ENCODE peak calls at places on chromosomes 16 and 17, in seven cellular contexts. One of them, this sample, is unnamed.

GRCh38 chr17:46169913-46170312 is 23.3 kb downstream of the KANSL1 start:
- DNase-seq in stimulated activated CD4-positive, alpha-beta T cell treated with anti-CD3 and anti-CD28 coated beads, Interleukin-1b, Interleukin-23, amount 100 ng/mL, for 24 hours: no peak
- DNase-seq in K562: no peak
- DNase-seq in HCEC 1CT: no peak
- DNase-seq in GM06990: no peak
- DNase-seq in HEK293T: no peak
- DNase-seq in gastrocnemius medialis: no peak
- DNase-seq in this sample: no peak

GRCh38 chr17:40121191-40121885 is 433 bp upstream of the MSL1 start:
- DNase-seq in HEK293T: peak
- DNase-seq in gastrocnemius medialis: no peak
- DNase-seq in K562: peak
- DNase-seq in GM06990: peak
- DNase-seq in HCEC 1CT: peak
- DNase-seq in stimulated activated CD4-positive, alpha-beta T cell treated with anti-CD3 and anti-CD28 coated beads, Interleukin-1b, Interleukin-23, amount 100 ng/mL, for 24 hours: no peak
- DNase-seq in this sample: peak

GRCh38 chr17:77527394-77527793 is 386.6 kb downstream of the SEC14L1 start:
- DNase-seq in K562: no peak
- DNase-seq in gastrocnemius medialis: no peak
- DNase-seq in stimulated activated CD4-positive, alpha-beta T cell treated with anti-CD3 and anti-CD28 coated beads, Interleukin-1b, Interleukin-23, amount 100 ng/mL, for 24 hours: no peak
- DNase-seq in HCEC 1CT: no peak
- DNase-seq in HEK293T: no peak
- DNase-seq in GM06990: no peak
- DNase-seq in this sample: no peak

GRCh38 chr17:61335845-61336655 is 63.6 kb upstream of the TBX2 start:
- DNase-seq in HEK293T: peak
- DNase-seq in K562: no peak
- DNase-seq in gastrocnemius medialis: no peak
- DNase-seq in GM06990: no peak
- DNase-seq in HCEC 1CT: no peak
- DNase-seq in stimulated activated CD4-positive, alpha-beta T cell treated with anti-CD3 and anti-CD28 coated beads, Interleukin-1b, Interleukin-23, amount 100 ng/mL, for 24 hours: no peak
- DNase-seq in this sample: peak

GRCh38 chr17:49521521-49522185 is 26.6 kb downstream of the NGFR start:
- DNase-seq in stimulated activated CD4-positive, alpha-beta T cell treated with anti-CD3 and anti-CD28 coated beads, Interleukin-1b, Interleukin-23, amount 100 ng/mL, for 24 hours: no peak
- DNase-seq in HEK293T: no peak
- DNase-seq in HCEC 1CT: no peak
- DNase-seq in gastrocnemius medialis: no peak
- DNase-seq in GM06990: no peak
- DNase-seq in K562: no peak
- DNase-seq in this sample: no peak

GRCh38 chr17:1649844-1650409 is at the start of gene RILP:
- DNase-seq in HEK293T: no peak
- DNase-seq in GM06990: no peak
- DNase-seq in gastrocnemius medialis: peak
- DNase-seq in K562: peak
- DNase-seq in HCEC 1CT: no peak
- DNase-seq in stimulated activated CD4-positive, alpha-beta T cell treated with anti-CD3 and anti-CD28 coated beads, Interleukin-1b, Interleukin-23, amount 100 ng/mL, for 24 hours: no peak
- DNase-seq in this sample: no peak

GRCh38 chr17:7589891-7590611 is at the start of gene SOX15:
- DNase-seq in gastrocnemius medialis: no peak
- DNase-seq in HEK293T: no peak
- DNase-seq in K562: no peak
- DNase-seq in GM06990: no peak
- DNase-seq in HCEC 1CT: peak
- DNase-seq in stimulated activated CD4-positive, alpha-beta T cell treated with anti-CD3 and anti-CD28 coated beads, Interleukin-1b, Interleukin-23, amount 100 ng/mL, for 24 hours: no peak
- DNase-seq in this sample: peak

GRCh38 chr17:62093188-62094155 is 28.4 kb upstream of the MED13 start:
- DNase-seq in HEK293T: no peak
- DNase-seq in HCEC 1CT: peak
- DNase-seq in K562: no peak
- DNase-seq in GM06990: peak
- DNase-seq in stimulated activated CD4-positive, alpha-beta T cell treated with anti-CD3 and anti-CD28 coated beads, Interleukin-1b, Interleukin-23, amount 100 ng/mL, for 24 hours: no peak
- DNase-seq in gastrocnemius medialis: no peak
- DNase-seq in this sample: peak

GRCh38 chr16:81324808-81325207 is 10.0 kb downstream of the GAN start:
- DNase-seq in GM06990: no peak
- DNase-seq in gastrocnemius medialis: no peak
- DNase-seq in HEK293T: no peak
- DNase-seq in stimulated activated CD4-positive, alpha-beta T cell treated with anti-CD3 and anti-CD28 coated beads, Interleukin-1b, Interleukin-23, amount 100 ng/mL, for 24 hours: no peak
- DNase-seq in K562: no peak
- DNase-seq in HCEC 1CT: peak
- DNase-seq in this sample: no peak

GRCh38 chr16:30122621-30123160 is 329 bp downstream of the MAPK3 start:
- DNase-seq in HCEC 1CT: no peak
- DNase-seq in K562: no peak
- DNase-seq in stimulated activated CD4-positive, alpha-beta T cell treated with anti-CD3 and anti-CD28 coated beads, Interleukin-1b, Interleukin-23, amount 100 ng/mL, for 24 hours: no peak
- DNase-seq in HEK293T: no peak
- DNase-seq in gastrocnemius medialis: no peak
- DNase-seq in GM06990: no peak
- DNase-seq in this sample: no peak

GRCh38 chr17:81254955-81255717 is 16.0 kb downstream of the NDUFAF8 start:
- DNase-seq in HCEC 1CT: peak
- DNase-seq in HEK293T: peak
- DNase-seq in gastrocnemius medialis: peak
- DNase-seq in K562: peak
- DNase-seq in stimulated activated CD4-positive, alpha-beta T cell treated with anti-CD3 and anti-CD28 coated beads, Interleukin-1b, Interleukin-23, amount 100 ng/mL, for 24 hours: no peak
- DNase-seq in GM06990: no peak
- DNase-seq in this sample: peak

GRCh38 chr17:77258638-77259037 is 117.9 kb downstream of the SEC14L1 start:
- DNase-seq in gastrocnemius medialis: no peak
- DNase-seq in K562: no peak
- DNase-seq in HCEC 1CT: no peak
- DNase-seq in GM06990: no peak
- DNase-seq in HEK293T: no peak
- DNase-seq in stimulated activated CD4-positive, alpha-beta T cell treated with anti-CD3 and anti-CD28 coated beads, Interleukin-1b, Interleukin-23, amount 100 ng/mL, for 24 hours: no peak
- DNase-seq in this sample: no peak

GRCh38 chr17:64343071-64343774 is 47.4 kb downstream of the PECAM1 start:
- DNase-seq in GM06990: no peak
- DNase-seq in stimulated activated CD4-positive, alpha-beta T cell treated with anti-CD3 and anti-CD28 coated beads, Interleukin-1b, Interleukin-23, amount 100 ng/mL, for 24 hours: no peak
- DNase-seq in HCEC 1CT: no peak
- DNase-seq in gastrocnemius medialis: no peak
- DNase-seq in HEK293T: no peak
- DNase-seq in K562: no peak
- DNase-seq in this sample: no peak

GRCh38 chr17:50013079-50013478 is 18.1 kb upstream of the DLX3 start:
- DNase-seq in K562: no peak
- DNase-seq in stimulated activated CD4-positive, alpha-beta T cell treated with anti-CD3 and anti-CD28 coated beads, Interleukin-1b, Interleukin-23, amount 100 ng/mL, for 24 hours: no peak
- DNase-seq in gastrocnemius medialis: no peak
- DNase-seq in GM06990: no peak
- DNase-seq in HCEC 1CT: no peak
- DNase-seq in HEK293T: no peak
- DNase-seq in this sample: no peak

GRCh38 chr17:50329716-50330115 is 16.2 kb upstream of the XYLT2 start:
- DNase-seq in HEK293T: no peak
- DNase-seq in gastrocnemius medialis: no peak
- DNase-seq in K562: no peak
- DNase-seq in stimulated activated CD4-positive, alpha-beta T cell treated with anti-CD3 and anti-CD28 coated beads, Interleukin-1b, Interleukin-23, amount 100 ng/mL, for 24 hours: no peak
- DNase-seq in HCEC 1CT: no peak
- DNase-seq in GM06990: no peak
- DNase-seq in this sample: no peak

GRCh38 chr16:25108054-25108453 is 3.5 kb upstream of the LCMT1 start:
- DNase-seq in HEK293T: no peak
- DNase-seq in stimulated activated CD4-positive, alpha-beta T cell treated with anti-CD3 and anti-CD28 coated beads, Interleukin-1b, Interleukin-23, amount 100 ng/mL, for 24 hours: no peak
- DNase-seq in K562: peak
- DNase-seq in gastrocnemius medialis: no peak
- DNase-seq in HCEC 1CT: no peak
- DNase-seq in GM06990: peak
- DNase-seq in this sample: no peak

GRCh38 chr17:82875418-82875856 is 35.6 kb upstream of the ZNF750 start:
- DNase-seq in gastrocnemius medialis: no peak
- DNase-seq in stimulated activated CD4-positive, alpha-beta T cell treated with anti-CD3 and anti-CD28 coated beads, Interleukin-1b, Interleukin-23, amount 100 ng/mL, for 24 hours: no peak
- DNase-seq in GM06990: no peak
- DNase-seq in HEK293T: no peak
- DNase-seq in K562: no peak
- DNase-seq in HCEC 1CT: no peak
- DNase-seq in this sample: no peak

GRCh38 chr17:54353789-54354525 is 531.2 kb downstream of the KIF2B start:
- DNase-seq in stimulated activated CD4-positive, alpha-beta T cell treated with anti-CD3 and anti-CD28 coated beads, Interleukin-1b, Interleukin-23, amount 100 ng/mL, for 24 hours: no peak
- DNase-seq in gastrocnemius medialis: no peak
- DNase-seq in K562: no peak
- DNase-seq in HEK293T: no peak
- DNase-seq in GM06990: no peak
- DNase-seq in HCEC 1CT: no peak
- DNase-seq in this sample: no peak

GRCh38 chr17:48910370-48910769 is 2.2 kb downstream of the UBE2Z start:
- DNase-seq in GM06990: no peak
- DNase-seq in gastrocnemius medialis: no peak
- DNase-seq in HEK293T: no peak
- DNase-seq in stimulated activated CD4-positive, alpha-beta T cell treated with anti-CD3 and anti-CD28 coated beads, Interleukin-1b, Interleukin-23, amount 100 ng/mL, for 24 hours: no peak
- DNase-seq in HCEC 1CT: no peak
- DNase-seq in K562: no peak
- DNase-seq in this sample: no peak

GRCh38 chr17:35743911-35744328 is 9.1 kb downstream of the GAS2L2 start:
- DNase-seq in K562: no peak
- DNase-seq in gastrocnemius medialis: no peak
- DNase-seq in HEK293T: no peak
- DNase-seq in HCEC 1CT: no peak
- DNase-seq in GM06990: no peak
- DNase-seq in stimulated activated CD4-positive, alpha-beta T cell treated with anti-CD3 and anti-CD28 coated beads, Interleukin-1b, Interleukin-23, amount 100 ng/mL, for 24 hours: no peak
- DNase-seq in this sample: peak

GRCh38 chr16:68737730-68738590 is 868 bp downstream of the CDH1 start:
- DNase-seq in K562: no peak
- DNase-seq in HEK293T: no peak
- DNase-seq in GM06990: no peak
- DNase-seq in stimulated activated CD4-positive, alpha-beta T cell treated with anti-CD3 and anti-CD28 coated beads, Interleukin-1b, Interleukin-23, amount 100 ng/mL, for 24 hours: no peak
- DNase-seq in gastrocnemius medialis: no peak
- DNase-seq in HCEC 1CT: no peak
- DNase-seq in this sample: no peak

GRCh38 chr17:41360291-41360995 is 9.2 kb downstream of the KRT33B start:
- DNase-seq in HCEC 1CT: peak
- DNase-seq in K562: no peak
- DNase-seq in HEK293T: no peak
- DNase-seq in stimulated activated CD4-positive, alpha-beta T cell treated with anti-CD3 and anti-CD28 coated beads, Interleukin-1b, Interleukin-23, amount 100 ng/mL, for 24 hours: no peak
- DNase-seq in GM06990: no peak
- DNase-seq in gastrocnemius medialis: no peak
- DNase-seq in this sample: peak

GRCh38 chr17:81733507-81734404 is 21.7 kb downstream of the SLC25A10 start:
- DNase-seq in HEK293T: peak
- DNase-seq in GM06990: no peak
- DNase-seq in stimulated activated CD4-positive, alpha-beta T cell treated with anti-CD3 and anti-CD28 coated beads, Interleukin-1b, Interleukin-23, amount 100 ng/mL, for 24 hours: no peak
- DNase-seq in HCEC 1CT: peak
- DNase-seq in K562: peak
- DNase-seq in gastrocnemius medialis: peak
- DNase-seq in this sample: peak

GRCh38 chr17:40547079-40547784 is 18.0 kb downstream of the CCR7 start:
- DNase-seq in GM06990: peak
- DNase-seq in HCEC 1CT: no peak
- DNase-seq in stimulated activated CD4-positive, alpha-beta T cell treated with anti-CD3 and anti-CD28 coated beads, Interleukin-1b, Interleukin-23, amount 100 ng/mL, for 24 hours: no peak
- DNase-seq in HEK293T: no peak
- DNase-seq in gastrocnemius medialis: no peak
- DNase-seq in K562: no peak
- DNase-seq in this sample: no peak

GRCh38 chr17:28328325-28328724 is 6.9 kb downstream of the IFT20 start:
- DNase-seq in K562: no peak
- DNase-seq in gastrocnemius medialis: no peak
- DNase-seq in stimulated activated CD4-positive, alpha-beta T cell treated with anti-CD3 and anti-CD28 coated beads, Interleukin-1b, Interleukin-23, amount 100 ng/mL, for 24 hours: no peak
- DNase-seq in HCEC 1CT: peak
- DNase-seq in HEK293T: no peak
- DNase-seq in GM06990: no peak
- DNase-seq in this sample: peak

GRCh38 chr16:57265850-57266530 is 18.5 kb downstream of the PLLP start:
- DNase-seq in GM06990: no peak
- DNase-seq in K562: peak
- DNase-seq in HEK293T: no peak
- DNase-seq in HCEC 1CT: no peak
- DNase-seq in stimulated activated CD4-positive, alpha-beta T cell treated with anti-CD3 and anti-CD28 coated beads, Interleukin-1b, Interleukin-23, amount 100 ng/mL, for 24 hours: no peak
- DNase-seq in gastrocnemius medialis: no peak
- DNase-seq in this sample: no peak

GRCh38 chr16:67767953-67768352 is 38.4 kb downstream of the RANBP10 start:
- DNase-seq in K562: no peak
- DNase-seq in GM06990: peak
- DNase-seq in HEK293T: no peak
- DNase-seq in stimulated activated CD4-positive, alpha-beta T cell treated with anti-CD3 and anti-CD28 coated beads, Interleukin-1b, Interleukin-23, amount 100 ng/mL, for 24 hours: no peak
- DNase-seq in HCEC 1CT: peak
- DNase-seq in gastrocnemius medialis: no peak
- DNase-seq in this sample: peak

GRCh38 chr17:43710101-43710500 is 48.4 kb upstream of the MEOX1 start:
- DNase-seq in HCEC 1CT: no peak
- DNase-seq in GM06990: no peak
- DNase-seq in stimulated activated CD4-positive, alpha-beta T cell treated with anti-CD3 and anti-CD28 coated beads, Interleukin-1b, Interleukin-23, amount 100 ng/mL, for 24 hours: no peak
- DNase-seq in K562: no peak
- DNase-seq in HEK293T: no peak
- DNase-seq in gastrocnemius medialis: no peak
- DNase-seq in this sample: no peak

GRCh38 chr17:7191571-7192270 is 12.6 kb upstream of the ASGR1 start:
- DNase-seq in gastrocnemius medialis: peak
- DNase-seq in stimulated activated CD4-positive, alpha-beta T cell treated with anti-CD3 and anti-CD28 coated beads, Interleukin-1b, Interleukin-23, amount 100 ng/mL, for 24 hours: no peak
- DNase-seq in K562: peak
- DNase-seq in HEK293T: peak
- DNase-seq in GM06990: no peak
- DNase-seq in HCEC 1CT: no peak
- DNase-seq in this sample: peak

GRCh38 chr16:71929048-71929447 is 33.7 kb downstream of the IST1 start:
- DNase-seq in stimulated activated CD4-positive, alpha-beta T cell treated with anti-CD3 and anti-CD28 coated beads, Interleukin-1b, Interleukin-23, amount 100 ng/mL, for 24 hours: no peak
- DNase-seq in HCEC 1CT: peak
- DNase-seq in K562: no peak
- DNase-seq in GM06990: no peak
- DNase-seq in HEK293T: no peak
- DNase-seq in gastrocnemius medialis: peak
- DNase-seq in this sample: peak

GRCh38 chr16:68651136-68651535 is 6.0 kb downstream of the CDH3 start:
- DNase-seq in GM06990: no peak
- DNase-seq in HEK293T: no peak
- DNase-seq in K562: no peak
- DNase-seq in HCEC 1CT: no peak
- DNase-seq in stimulated activated CD4-positive, alpha-beta T cell treated with anti-CD3 and anti-CD28 coated beads, Interleukin-1b, Interleukin-23, amount 100 ng/mL, for 24 hours: no peak
- DNase-seq in gastrocnemius medialis: no peak
- DNase-seq in this sample: no peak

GRCh38 chr17:21125862-21126261 is 902 bp upstream of the DHRS7B start:
- DNase-seq in K562: no peak
- DNase-seq in HCEC 1CT: no peak
- DNase-seq in HEK293T: no peak
- DNase-seq in GM06990: no peak
- DNase-seq in stimulated activated CD4-positive, alpha-beta T cell treated with anti-CD3 and anti-CD28 coated beads, Interleukin-1b, Interleukin-23, amount 100 ng/mL, for 24 hours: no peak
- DNase-seq in gastrocnemius medialis: no peak
- DNase-seq in this sample: no peak

GRCh38 chr17:47064684-47065083 is 85.6 kb upstream of the RPRML start:
- DNase-seq in HCEC 1CT: no peak
- DNase-seq in gastrocnemius medialis: no peak
- DNase-seq in HEK293T: no peak
- DNase-seq in K562: no peak
- DNase-seq in stimulated activated CD4-positive, alpha-beta T cell treated with anti-CD3 and anti-CD28 coated beads, Interleukin-1b, Interleukin-23, amount 100 ng/mL, for 24 hours: no peak
- DNase-seq in GM06990: no peak
- DNase-seq in this sample: no peak

GRCh38 chr16:75216127-75216526 is 2.7 kb upstream of the CTRB1 start:
- DNase-seq in HEK293T: no peak
- DNase-seq in stimulated activated CD4-positive, alpha-beta T cell treated with anti-CD3 and anti-CD28 coated beads, Interleukin-1b, Interleukin-23, amount 100 ng/mL, for 24 hours: no peak
- DNase-seq in HCEC 1CT: no peak
- DNase-seq in gastrocnemius medialis: no peak
- DNase-seq in K562: no peak
- DNase-seq in GM06990: no peak
- DNase-seq in this sample: no peak

GRCh38 chr16:74623846-74624245 is 16.9 kb upstream of the GLG1 start:
- DNase-seq in GM06990: no peak
- DNase-seq in HEK293T: no peak
- DNase-seq in HCEC 1CT: no peak
- DNase-seq in K562: no peak
- DNase-seq in gastrocnemius medialis: no peak
- DNase-seq in stimulated activated CD4-positive, alpha-beta T cell treated with anti-CD3 and anti-CD28 coated beads, Interleukin-1b, Interleukin-23, amount 100 ng/mL, for 24 hours: no peak
- DNase-seq in this sample: no peak

GRCh38 chr16:67805718-67806427 is 487 bp downstream of the RANBP10 start:
- DNase-seq in HCEC 1CT: no peak
- DNase-seq in GM06990: no peak
- DNase-seq in HEK293T: no peak
- DNase-seq in gastrocnemius medialis: peak
- DNase-seq in stimulated activated CD4-positive, alpha-beta T cell treated with anti-CD3 and anti-CD28 coated beads, Interleukin-1b, Interleukin-23, amount 100 ng/mL, for 24 hours: no peak
- DNase-seq in K562: no peak
- DNase-seq in this sample: no peak

GRCh38 chr17:80846932-80847331 is 144.7 kb upstream of the CHMP6 start:
- DNase-seq in stimulated activated CD4-positive, alpha-beta T cell treated with anti-CD3 and anti-CD28 coated beads, Interleukin-1b, Interleukin-23, amount 100 ng/mL, for 24 hours: no peak
- DNase-seq in HCEC 1CT: no peak
- DNase-seq in GM06990: no peak
- DNase-seq in gastrocnemius medialis: peak
- DNase-seq in K562: no peak
- DNase-seq in HEK293T: no peak
- DNase-seq in this sample: no peak

GRCh38 chr17:17063546-17064122 is 21.4 kb downstream of the MPRIP start:
- DNase-seq in GM06990: no peak
- DNase-seq in HCEC 1CT: no peak
- DNase-seq in stimulated activated CD4-positive, alpha-beta T cell treated with anti-CD3 and anti-CD28 coated beads, Interleukin-1b, Interleukin-23, amount 100 ng/mL, for 24 hours: no peak
- DNase-seq in HEK293T: no peak
- DNase-seq in K562: no peak
- DNase-seq in gastrocnemius medialis: peak
- DNase-seq in this sample: no peak